ENCODE peak calls at places on chromosomes 5 and 9, in six cellular contexts. G is body of pancreas; P is CD8-positive, alpha-beta memory T cell; C is hepatocyte; W is K562; A is ovary. R is an unnamed sample.

GRCh38 chr5:17196686-17197085 is 20.7 kb upstream of the BASP1 start:
- DNase-seq in G (no peak), P (no peak), C (no peak), W (no peak), A (no peak), R (no peak)

GRCh38 chr9:89519393-89519805 is 21.5 kb upstream of the SEMA4D start:
- DNase-seq in G (peak; percentile 83), P (no peak), C (no peak), W (no peak), A (no peak), R (no peak)

GRCh38 chr9:106456581-106456980 is 406.4 kb upstream of the ZNF462 start:
- DNase-seq in G (no peak), P (no peak), C (no peak), W (no peak), A (no peak), R (no peak)

GRCh38 chr5:19605846-19606407 is 382.1 kb downstream of the CDH18 start:
- DNase-seq in G (no peak), P (no peak), C (no peak), W (no peak), A (no peak), R (no peak)

GRCh38 chr5:144141581-144141980 is 28.9 kb downstream of the YIPF5 start:
- DNase-seq in G (no peak), P (no peak), C (no peak), W (no peak), A (no peak), R (no peak)

GRCh38 chr9:90018688-90019087 is 413.9 kb downstream of the GADD45G start:
- DNase-seq in G (no peak), P (no peak), C (no peak), W (no peak), A (no peak), R (no peak)

GRCh38 chr5:15266841-15267240 is 233.1 kb upstream of the FBXL7 start:
- DNase-seq in G (no peak), P (no peak), C (no peak), W (no peak), A (no peak), R (no peak)

GRCh38 chr5:180682560-180682959 is 33.2 kb upstream of the FLT4 start:
- DNase-seq in G (no peak), P (no peak), C (no peak), W (no peak), A (no peak), R (no peak)

GRCh38 chr5:997001-997474 is 11.6 kb upstream of the NKD2 start:
- DNase-seq in G (peak; percentile 36), P (no peak), C (peak; percentile 70), W (peak; percentile 53), A (peak; percentile 14), R (peak; percentile 58)

GRCh38 chr9:105431413-105432246 is 16.2 kb upstream of the FSD1L start:
- DNase-seq in G (no peak), P (no peak), C (peak; percentile 25), W (no peak), A (no peak), R (no peak)

GRCh38 chr5:126594077-126594476 is 942 bp downstream of the ALDH7A1 start:
- DNase-seq in G (no peak), P (no peak), C (peak; percentile 16), W (no peak), A (no peak), R (no peak)

GRCh38 chr9:112296929-112297328 is 36.5 kb downstream of the PTBP3 start:
- DNase-seq in G (no peak), P (no peak), C (no peak), W (no peak), A (no peak), R (no peak)
- H3K9me3 ChIP-seq in G (no peaks in the 10 kb centered on the region), P (no peaks in the 10 kb centered on the region), C (no peaks in the 10 kb centered on the region), W (no peaks in the 10 kb centered on the region), A (no peaks in the 10 kb centered on the region), R (no peaks in the 10 kb centered on the region)

GRCh38 chr5:141149812-141150211 is at the start of gene PCDHB6:
- DNase-seq in G (no peak), P (no peak), C (no peak), W (peak; percentile 13), A (no peak), R (no peak)
- H3K9me3 ChIP-seq in G (no peaks in the 10 kb centered on the region), P (no peaks in the 10 kb centered on the region), C (peaks cover 16% of the 10 kb centered on the region), W (no peaks in the 10 kb centered on the region), A (peaks cover 25% of the 10 kb centered on the region), R (peaks cover 6% of the 10 kb centered on the region)

GRCh38 chr9:23162789-23163188 is 663.3 kb downstream of the ELAVL2 start:
- DNase-seq in G (no peak), P (no peak), C (no peak), W (no peak), A (no peak), R (peak; percentile 51)

GRCh38 chr9:23160491-23160890 is 665.5 kb downstream of the ELAVL2 start:
- DNase-seq in G (no peak), P (no peak), C (no peak), W (no peak), A (no peak), R (no peak)

GRCh38 chr9:23160952-23161469 is 665.0 kb downstream of the ELAVL2 start:
- DNase-seq in G (no peak), P (no peak), C (no peak), W (no peak), A (no peak), R (no peak)
- H3K9me3 ChIP-seq in G (no peaks in the 10 kb centered on the region), P (no peaks in the 10 kb centered on the region), C (no peaks in the 10 kb centered on the region), W (no peaks in the 10 kb centered on the region), A (no peaks in the 10 kb centered on the region), R (peaks cover 4% of the 10 kb centered on the region)

DNA sequence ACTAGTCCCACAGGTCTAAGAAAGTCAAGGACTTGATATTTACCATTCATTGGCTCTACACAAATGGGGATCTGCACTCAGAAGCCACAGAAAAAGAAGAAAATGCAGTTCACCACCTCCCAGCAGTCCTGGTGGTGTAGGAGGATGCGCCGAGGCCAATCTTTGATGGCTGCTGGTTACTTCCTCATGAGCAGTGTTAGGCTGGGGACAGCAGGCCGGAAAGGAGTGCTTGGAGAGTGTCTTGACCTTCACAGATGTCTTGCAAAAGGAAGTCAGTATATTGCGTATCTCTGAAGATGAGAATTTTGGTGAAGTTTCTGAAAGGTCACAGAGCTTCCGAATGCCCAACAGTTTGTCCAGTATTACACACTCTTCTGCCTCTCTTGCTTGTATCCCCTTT is 597.0 kb downstream of the EBF1 start:
- DNase-seq in G (peak; percentile 38), P (no peak), C (no peak), W (no peak), A (no peak), R (no peak)
- H3K9me3 ChIP-seq in G (no peaks in the 10 kb centered on the region), P (no peaks in the 10 kb centered on the region), C (peaks cover 9% of the 10 kb centered on the region), W (no peaks in the 10 kb centered on the region), A (no peaks in the 10 kb centered on the region), R (peaks cover 1% of the 10 kb centered on the region)

R was measured in aorta.